ENCODE peak calls at places on chromosomes 6 and 20, in seven cellular contexts. A, H, B, C, U, L and X are unnamed samples.

GRCh38 chr20:14963262-14963663 is 625.9 kb upstream of the FLRT3 start:
- DNase-seq in C (no peak), H (no peak), L (no peak), B (no peak), U (no peak), A (no peak), X (no peak)

GRCh38 chr6:150099546-150099945 is 30.6 kb upstream of the ULBP3 start:
- DNase-seq in L (no peak), U (no peak), A (no peak), C (no peak), H (no peak), B (no peak), X (no peak)

GRCh38 chr20:63223121-63223825 is 7.3 kb upstream of the YTHDF1 start:
- DNase-seq in C (peak), U (peak), H (no peak), A (peak), B (peak), L (peak), X (peak)

GRCh38 chr6:100806280-100806679 is 74.8 kb downstream of the ASCC3 start:
- DNase-seq in U (no peak), L (no peak), A (no peak), C (no peak), B (no peak), H (no peak), X (no peak)

GRCh38 chr20:62949153-62949821 is 3.2 kb upstream of the SLC17A9 start:
- DNase-seq in L (no peak), A (no peak), U (peak), H (no peak), C (no peak), B (no peak), X (no peak)

GRCh38 chr6:159984268-159984786 is 15.4 kb downstream of the IGF2R start:
- DNase-seq in H (no peak), L (no peak), B (no peak), U (no peak), A (no peak), C (no peak), X (no peak)

GRCh38 chr20:49490689-49491088 is 8.2 kb upstream of the KCNB1 start:
- DNase-seq in U (no peak), B (no peak), C (no peak), L (no peak), H (no peak), A (peak), X (no peak)

GRCh38 chr6:3409699-3410384 is 47.0 kb downstream of the SLC22A23 start:
- DNase-seq in H (no peak), B (no peak), U (peak), C (no peak), A (peak), L (no peak), X (no peak)

GRCh38 chr6:115091461-115091860 is 748.6 kb upstream of the HS3ST5 start:
- DNase-seq in C (no peak), L (no peak), B (no peak), A (no peak), U (no peak), H (no peak), X (no peak)

GRCh38 chr20:4585104-4585753 is 136.5 kb upstream of the PRND start:
- DNase-seq in A (no peak), H (no peak), L (no peak), B (no peak), U (no peak), C (no peak), X (no peak)

GRCh38 chr6:134766497-134766896 is 183.4 kb downstream of the ALDH8A1 start:
- DNase-seq in B (no peak), H (no peak), L (no peak), U (no peak), C (no peak), A (no peak), X (no peak)

GRCh38 chr20:53872561-53873248 is 197.7 kb downstream of the BCAS1 start:
- DNase-seq in A (no peak), B (no peak), U (no peak), C (peak), L (no peak), H (no peak), X (peak)

GRCh38 chr6:90450268-90450953 is 136.5 kb downstream of the MAP3K7 start:
- DNase-seq in C (no peak), L (no peak), U (no peak), H (no peak), B (no peak), A (no peak), X (no peak)

GRCh38 chr6:25173951-25174474 is 105.2 kb upstream of the CARMIL1 start:
- DNase-seq in C (no peak), A (peak), B (peak), U (no peak), H (no peak), L (no peak), X (no peak)

GRCh38 chr6:169895000-169895759 is 143.8 kb downstream of the ERMARD start:
- DNase-seq in L (no peak), A (no peak), C (no peak), U (no peak), B (no peak), H (no peak), X (no peak)

GRCh38 chr20:59750209-59750840 is 146.0 kb downstream of the PHACTR3 start:
- DNase-seq in H (no peak), B (no peak), L (no peak), C (no peak), A (no peak), U (no peak), X (no peak)

GRCh38 chr20:59752704-59753460 is 148.5 kb downstream of the PHACTR3 start:
- DNase-seq in C (no peak), A (no peak), L (no peak), B (no peak), H (peak), U (no peak), X (peak)

GRCh38 chr20:59752101-59752586 is 147.8 kb downstream of the PHACTR3 start:
- DNase-seq in H (peak), A (no peak), B (no peak), C (no peak), L (no peak), U (peak), X (peak)

GRCh38 chr20:59749293-59749680 is 144.9 kb downstream of the PHACTR3 start:
- DNase-seq in B (no peak), U (no peak), C (no peak), H (peak), A (no peak), L (no peak), X (no peak)

GRCh38 chr20:59751075-59751711 is 146.9 kb downstream of the PHACTR3 start:
- DNase-seq in U (peak), A (peak), L (peak), H (peak), B (no peak), C (no peak), X (peak)
- TF ChIP-seq CTCF in U (peak), A (peak), L (peak), H (peak), B (peak), C (no peak), X (peak)

GRCh38 chr6:143177706-143178105 is 117.0 kb downstream of the AIG1 start:
- DNase-seq in H (no peak), A (no peak), L (no peak), U (no peak), B (no peak), C (no peak), X (no peak)

GRCh38 chr6:143179096-143179495 is 118.4 kb downstream of the AIG1 start:
- DNase-seq in C (no peak), U (no peak), L (no peak), A (no peak), H (no peak), B (no peak), X (no peak)

GRCh38 chr6:143174516-143174915 is 113.8 kb downstream of the AIG1 start:
- DNase-seq in H (no peak), B (no peak), L (no peak), C (no peak), U (no peak), A (no peak), X (no peak)

GRCh38 chr6:143174951-143175350 is 114.3 kb downstream of the AIG1 start:
- DNase-seq in A (no peak), L (no peak), U (no peak), H (no peak), C (no peak), B (no peak), X (no peak)

DNA sequence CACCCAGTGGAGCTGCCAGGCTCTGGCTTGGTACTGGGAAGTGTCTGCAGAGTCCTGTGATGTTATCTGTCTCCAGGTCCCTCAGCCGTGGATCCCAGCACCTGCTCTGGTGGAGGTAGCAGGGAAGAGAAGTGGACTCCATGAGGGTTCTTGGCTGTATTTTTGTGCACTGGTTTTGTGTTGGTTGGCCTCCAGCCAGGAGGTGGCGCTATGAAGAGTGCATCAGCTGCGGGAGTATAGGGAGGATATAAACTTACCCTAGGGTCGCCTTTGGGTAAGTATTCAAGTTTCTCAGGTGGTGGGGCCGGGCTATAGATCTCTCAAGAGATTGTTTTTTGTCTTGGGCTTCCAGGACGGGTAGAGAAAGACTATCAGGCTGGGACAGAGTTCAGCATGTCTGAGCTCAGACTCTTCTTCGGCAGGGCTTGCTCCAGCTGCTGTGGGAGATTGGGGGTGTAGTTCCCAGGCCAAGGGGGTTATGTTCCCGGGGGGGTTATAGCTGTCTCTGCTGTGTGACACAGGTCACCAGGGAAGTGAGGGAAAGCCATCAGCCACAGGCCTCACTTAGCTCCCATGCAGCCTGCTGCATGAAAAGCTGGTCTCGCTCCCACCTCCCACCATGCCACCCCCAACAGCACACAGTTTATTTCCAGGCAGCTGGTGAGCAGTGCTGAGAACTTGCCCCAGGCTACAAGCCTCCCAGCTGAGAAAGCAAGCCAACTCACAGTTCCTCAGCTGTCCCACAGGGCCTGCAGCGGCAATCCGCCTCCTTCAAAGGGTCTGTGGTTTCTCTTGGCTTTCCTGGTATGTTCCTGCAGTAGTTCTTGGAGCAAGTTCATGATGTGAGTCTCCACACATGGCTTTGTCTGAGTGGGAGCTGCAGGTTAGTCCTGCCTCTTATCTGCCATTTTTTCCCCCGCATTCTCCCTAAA is 115.7 kb downstream of the AIG1 start:
- DNase-seq in A (no peak), L (no peak), U (no peak), B (peak), C (no peak), H (no peak), X (no peak)
- TF ChIP-seq CTCF in A (no peak), L (peak), U (no peak), B (peak), C (no peak), H (no peak), X (no peak)

DNA sequence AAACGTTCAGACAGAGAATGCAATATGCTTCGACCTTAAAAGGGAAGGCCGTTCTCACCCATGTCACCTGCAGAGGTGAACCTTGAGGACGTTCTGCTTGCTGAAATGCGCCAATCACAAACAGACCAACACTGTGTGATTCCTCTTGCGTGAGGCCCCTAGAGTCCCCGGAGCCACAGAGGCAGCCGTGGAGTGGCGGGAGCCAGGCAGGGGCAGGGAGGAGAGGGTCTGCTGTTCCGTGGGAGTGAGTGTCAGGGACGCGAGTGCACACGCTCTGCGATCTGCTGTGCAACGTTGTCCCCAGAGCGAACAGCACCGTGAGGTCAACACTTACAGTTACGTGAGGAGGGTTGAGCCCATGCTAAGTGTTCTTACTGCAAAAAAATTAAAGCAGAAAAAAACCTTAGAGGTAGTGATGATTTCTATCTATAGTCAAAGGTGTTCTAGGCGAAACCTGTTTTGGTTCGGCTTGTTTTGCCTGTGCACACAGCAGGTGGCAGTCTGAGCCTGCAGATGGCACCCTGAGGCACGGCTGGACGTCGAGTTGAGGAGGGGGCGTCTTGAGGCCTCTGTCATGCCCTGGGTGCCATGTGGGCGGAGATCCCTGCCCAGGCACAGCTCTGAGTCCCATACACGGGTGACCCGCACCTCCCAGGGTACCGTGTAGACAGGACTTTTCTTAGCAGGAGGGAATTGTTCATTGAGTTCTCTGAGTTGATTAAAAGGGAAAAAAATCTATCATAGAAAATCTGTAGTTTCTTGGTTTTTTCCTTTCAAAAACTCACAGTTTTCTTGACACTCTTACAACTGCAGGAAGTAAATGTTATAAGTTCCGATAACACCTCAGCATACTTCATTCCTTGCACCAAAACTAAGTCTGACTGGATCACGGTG is 71.8 kb upstream of the FRMD1 start:
- DNase-seq in U (no peak), H (no peak), B (no peak), L (peak), A (no peak), C (no peak), X (no peak)
- TF ChIP-seq CTCF in U (peak), H (peak), B (no peak), L (no peak), A (peak), C (no peak), X (no peak)

GRCh38 chr6:76162811-76163210 is 90.3 kb upstream of the IMPG1 start:
- DNase-seq in C (no peak), B (no peak), U (no peak), L (no peak), H (no peak), A (no peak), X (no peak)
- TF ChIP-seq CTCF in C (no peak), B (no peak), U (no peak), L (no peak), H (no peak), A (no peak), X (no peak)

DNA sequence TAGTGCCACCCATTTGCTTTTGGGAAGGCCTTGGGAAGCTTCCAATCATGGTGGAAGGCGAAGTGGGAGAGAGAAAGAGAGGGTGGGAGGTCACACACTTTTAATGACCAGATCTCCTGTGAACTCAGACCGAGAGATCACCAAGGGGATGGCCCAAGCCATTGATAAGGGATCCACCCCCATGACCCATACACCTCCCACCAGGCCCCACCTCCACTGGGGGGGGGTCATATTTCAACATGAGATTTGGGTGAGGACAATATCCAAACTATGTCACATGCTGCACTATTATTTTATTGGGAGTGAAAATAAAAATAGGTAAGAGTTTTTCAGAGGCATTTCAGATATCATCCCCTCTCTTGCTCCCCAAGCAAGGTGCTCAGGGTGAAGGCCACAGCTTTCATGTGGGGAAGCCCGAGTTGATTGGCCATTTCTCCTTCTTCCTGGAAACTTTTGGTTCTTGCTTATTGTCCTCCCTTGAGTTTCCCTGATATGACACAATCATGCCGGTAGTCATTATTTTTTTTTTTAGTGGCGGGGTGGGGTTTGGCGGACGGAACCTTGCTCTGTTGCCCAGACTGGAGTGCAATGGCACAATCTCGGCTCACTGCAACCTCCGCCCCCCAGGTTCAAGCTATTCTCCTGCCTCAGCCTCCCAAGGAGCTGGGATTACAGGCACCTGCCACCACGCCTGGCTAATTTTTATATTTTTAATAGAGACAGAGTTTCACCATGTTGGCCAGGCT is 15.2 kb downstream of the GMPR start:
- DNase-seq in C (no peak), L (no peak), H (no peak), A (no peak), U (no peak), B (no peak), X (no peak)
- TF ChIP-seq CTCF in C (no peak), L (no peak), H (no peak), A (no peak), U (no peak), B (no peak), X (no peak)